ENCODE peak calls at places on chromosomes 12 and 14, in six cellular contexts. One of them, this sample, is unnamed.

GRCh38 chr12:121974026-121974985 is 47.4 kb upstream of the BCL7A start:
- DNase-seq in NCI-H446 treated with DMSO at 0.1 percent for 48 hours: no peak
- DNase-seq in EH: peak; percentile 16
- DNase-seq in sigmoid colon: no peak
- DNase-seq in Right ventricle myocardium superior: no peak
- DNase-seq in left lobe of liver: no peak
- DNase-seq in this sample: no peak

GRCh38 chr12:19288161-19288560 is 151.1 kb upstream of the AEBP2 start:
- DNase-seq in EH: no peak
- DNase-seq in left lobe of liver: no peak
- DNase-seq in NCI-H446 treated with DMSO at 0.1 percent for 48 hours: no peak
- DNase-seq in sigmoid colon: no peak
- DNase-seq in Right ventricle myocardium superior: no peak
- DNase-seq in this sample: no peak

GRCh38 chr12:51281202-51281924 is 11.1 kb upstream of the SMAGP start:
- DNase-seq in NCI-H446 treated with DMSO at 0.1 percent for 48 hours: no peak
- DNase-seq in sigmoid colon: no peak
- DNase-seq in left lobe of liver: no peak
- DNase-seq in EH: peak; percentile 66
- DNase-seq in Right ventricle myocardium superior: no peak
- DNase-seq in this sample: no peak

GRCh38 chr12:100857418-100857817 is 62.8 kb downstream of the ANO4 start:
- DNase-seq in NCI-H446 treated with DMSO at 0.1 percent for 48 hours: no peak
- DNase-seq in sigmoid colon: no peak
- DNase-seq in Right ventricle myocardium superior: no peak
- DNase-seq in EH: no peak
- DNase-seq in left lobe of liver: no peak
- DNase-seq in this sample: no peak

GRCh38 chr12:65055874-65056273 is 65.2 kb downstream of the WIF1 start:
- DNase-seq in left lobe of liver: no peak
- DNase-seq in NCI-H446 treated with DMSO at 0.1 percent for 48 hours: no peak
- DNase-seq in sigmoid colon: no peak
- DNase-seq in EH: no peak
- DNase-seq in Right ventricle myocardium superior: no peak
- DNase-seq in this sample: no peak

GRCh38 chr12:119486599-119487154 is 106.9 kb upstream of the TMEM233 start:
- DNase-seq in EH: no peak
- DNase-seq in left lobe of liver: no peak
- DNase-seq in Right ventricle myocardium superior: no peak
- DNase-seq in sigmoid colon: no peak
- DNase-seq in NCI-H446 treated with DMSO at 0.1 percent for 48 hours: no peak
- DNase-seq in this sample: no peak

GRCh38 chr12:89228466-89228865 is 123.8 kb downstream of the DUSP6 start:
- DNase-seq in sigmoid colon: no peak
- DNase-seq in EH: peak; percentile 22
- DNase-seq in Right ventricle myocardium superior: no peak
- DNase-seq in left lobe of liver: no peak
- DNase-seq in NCI-H446 treated with DMSO at 0.1 percent for 48 hours: no peak
- DNase-seq in this sample: no peak

GRCh38 chr14:78083837-78084236 is 86.3 kb upstream of the NRXN3 start:
- DNase-seq in sigmoid colon: no peak
- DNase-seq in EH: no peak
- DNase-seq in NCI-H446 treated with DMSO at 0.1 percent for 48 hours: no peak
- DNase-seq in left lobe of liver: no peak
- DNase-seq in Right ventricle myocardium superior: no peak
- DNase-seq in this sample: no peak

GRCh38 chr12:38886064-38886463 is 19.3 kb downstream of the CPNE8 start:
- DNase-seq in Right ventricle myocardium superior: peak; percentile 52
- DNase-seq in left lobe of liver: no peak
- DNase-seq in NCI-H446 treated with DMSO at 0.1 percent for 48 hours: no peak
- DNase-seq in sigmoid colon: no peak
- DNase-seq in EH: peak; percentile 15
- DNase-seq in this sample: no peak

GRCh38 chr12:57755454-57756372 is 810 bp downstream of the MARCHF9 start:
- DNase-seq in Right ventricle myocardium superior: no peak
- DNase-seq in sigmoid colon: peak; percentile 66
- DNase-seq in EH: no peak
- DNase-seq in left lobe of liver: peak; percentile 65
- DNase-seq in NCI-H446 treated with DMSO at 0.1 percent for 48 hours: no peak
- DNase-seq in this sample: no peak

GRCh38 chr14:99252940-99253868 is 18.8 kb downstream of the BCL11B start:
- DNase-seq in EH: no peak
- DNase-seq in sigmoid colon: no peak
- DNase-seq in NCI-H446 treated with DMSO at 0.1 percent for 48 hours: no peak
- DNase-seq in Right ventricle myocardium superior: no peak
- DNase-seq in left lobe of liver: no peak
- DNase-seq in this sample: peak; percentile 82

GRCh38 chr14:32702571-32702970 is 236.1 kb upstream of the NPAS3 start:
- DNase-seq in sigmoid colon: peak; percentile 76
- DNase-seq in left lobe of liver: no peak
- DNase-seq in Right ventricle myocardium superior: peak; percentile 63
- DNase-seq in NCI-H446 treated with DMSO at 0.1 percent for 48 hours: no peak
- DNase-seq in EH: peak; percentile 2
- DNase-seq in this sample: no peak

GRCh38 chr12:10339441-10339840 is 31.8 kb downstream of the KLRD1 start:
- DNase-seq in sigmoid colon: no peak
- DNase-seq in Right ventricle myocardium superior: no peak
- DNase-seq in left lobe of liver: no peak
- DNase-seq in EH: peak; percentile 68
- DNase-seq in NCI-H446 treated with DMSO at 0.1 percent for 48 hours: no peak
- DNase-seq in this sample: no peak

GRCh38 chr12:57889541-57889989 is 43.0 kb upstream of the CTDSP2 start:
- DNase-seq in Right ventricle myocardium superior: peak; percentile 87
- DNase-seq in EH: peak; percentile 79
- DNase-seq in NCI-H446 treated with DMSO at 0.1 percent for 48 hours: no peak
- DNase-seq in left lobe of liver: no peak
- DNase-seq in sigmoid colon: peak; percentile 91
- DNase-seq in this sample: no peak

GRCh38 chr14:100608064-100608463 is 20.8 kb upstream of the BEGAIN start:
- DNase-seq in Right ventricle myocardium superior: no peak
- DNase-seq in NCI-H446 treated with DMSO at 0.1 percent for 48 hours: no peak
- DNase-seq in sigmoid colon: no peak
- DNase-seq in left lobe of liver: no peak
- DNase-seq in EH: no peak
- DNase-seq in this sample: no peak

GRCh38 chr12:48334807-48335206 is 15.9 kb downstream of the ZNF641 start:
- DNase-seq in NCI-H446 treated with DMSO at 0.1 percent for 48 hours: no peak
- DNase-seq in EH: no peak
- DNase-seq in Right ventricle myocardium superior: no peak
- DNase-seq in sigmoid colon: no peak
- DNase-seq in left lobe of liver: no peak
- DNase-seq in this sample: no peak

GRCh38 chr12:8057839-8058238 is 8.3 kb downstream of the C3AR1 start:
- DNase-seq in Right ventricle myocardium superior: no peak
- DNase-seq in NCI-H446 treated with DMSO at 0.1 percent for 48 hours: no peak
- DNase-seq in EH: peak; percentile 53
- DNase-seq in sigmoid colon: no peak
- DNase-seq in left lobe of liver: no peak
- DNase-seq in this sample: no peak

GRCh38 chr14:64645220-64645891 is 58.9 kb upstream of the PLEKHG3 start:
- DNase-seq in NCI-H446 treated with DMSO at 0.1 percent for 48 hours: no peak
- DNase-seq in sigmoid colon: peak; percentile 86
- DNase-seq in EH: peak; percentile 100
- DNase-seq in left lobe of liver: no peak
- DNase-seq in Right ventricle myocardium superior: no peak
- DNase-seq in this sample: no peak

GRCh38 chr14:90522585-90523191 is 125.9 kb downstream of the CALM1 start:
- DNase-seq in left lobe of liver: no peak
- DNase-seq in NCI-H446 treated with DMSO at 0.1 percent for 48 hours: peak; percentile 83
- DNase-seq in EH: peak; percentile 31
- DNase-seq in sigmoid colon: peak; percentile 95
- DNase-seq in Right ventricle myocardium superior: peak; percentile 55
- DNase-seq in this sample: no peak

GRCh38 chr12:63994704-63995103 is 150.2 kb downstream of the SRGAP1 start:
- DNase-seq in NCI-H446 treated with DMSO at 0.1 percent for 48 hours: peak; percentile 67
- DNase-seq in sigmoid colon: no peak
- DNase-seq in EH: peak; percentile 40
- DNase-seq in Right ventricle myocardium superior: no peak
- DNase-seq in left lobe of liver: no peak
- DNase-seq in this sample: no peak

GRCh38 chr12:110688446-110689001 is 391 bp downstream of the HVCN1 start:
- DNase-seq in NCI-H446 treated with DMSO at 0.1 percent for 48 hours: no peak
- DNase-seq in EH: no peak
- DNase-seq in sigmoid colon: no peak
- DNase-seq in Right ventricle myocardium superior: no peak
- DNase-seq in left lobe of liver: no peak
- DNase-seq in this sample: no peak

GRCh38 chr12:57241556-57242310 is 9.3 kb downstream of the STAC3 start:
- DNase-seq in sigmoid colon: peak; percentile 65
- DNase-seq in Right ventricle myocardium superior: no peak
- DNase-seq in left lobe of liver: no peak
- DNase-seq in EH: no peak
- DNase-seq in NCI-H446 treated with DMSO at 0.1 percent for 48 hours: no peak
- DNase-seq in this sample: no peak

GRCh38 chr14:37584211-37585100 is 10.6 kb downstream of the FOXA1 start:
- DNase-seq in Right ventricle myocardium superior: no peak
- DNase-seq in left lobe of liver: peak; percentile 80
- DNase-seq in sigmoid colon: no peak
- DNase-seq in EH: no peak
- DNase-seq in NCI-H446 treated with DMSO at 0.1 percent for 48 hours: no peak
- DNase-seq in this sample: no peak

GRCh38 chr12:124457287-124458219 is 109.9 kb downstream of the NCOR2 start:
- DNase-seq in left lobe of liver: no peak
- DNase-seq in sigmoid colon: peak; percentile 95
- DNase-seq in Right ventricle myocardium superior: peak; percentile 90
- DNase-seq in NCI-H446 treated with DMSO at 0.1 percent for 48 hours: no peak
- DNase-seq in EH: peak; percentile 91
- DNase-seq in this sample: peak; percentile 40

GRCh38 chr12:98830657-98831056 is 185.6 kb downstream of the APAF1 start:
- DNase-seq in EH: no peak
- DNase-seq in left lobe of liver: no peak
- DNase-seq in sigmoid colon: no peak
- DNase-seq in Right ventricle myocardium superior: no peak
- DNase-seq in NCI-H446 treated with DMSO at 0.1 percent for 48 hours: no peak
- DNase-seq in this sample: no peak

GRCh38 chr12:13362260-13362841 is 165.8 kb downstream of the EMP1 start:
- DNase-seq in NCI-H446 treated with DMSO at 0.1 percent for 48 hours: peak; percentile 32
- DNase-seq in left lobe of liver: peak; percentile 79
- DNase-seq in EH: peak; percentile 63
- DNase-seq in Right ventricle myocardium superior: peak; percentile 59
- DNase-seq in sigmoid colon: peak; percentile 71
- DNase-seq in this sample: no peak

GRCh38 chr12:132311201-132311915 is 18.0 kb downstream of the GALNT9 start:
- DNase-seq in NCI-H446 treated with DMSO at 0.1 percent for 48 hours: no peak
- DNase-seq in sigmoid colon: peak; percentile 65
- DNase-seq in EH: no peak
- DNase-seq in Right ventricle myocardium superior: peak; percentile 19
- DNase-seq in left lobe of liver: no peak
- DNase-seq in this sample: peak; percentile 53

GRCh38 chr12:119036878-119037493 is 55.6 kb downstream of the SRRM4 start:
- DNase-seq in Right ventricle myocardium superior: no peak
- DNase-seq in left lobe of liver: peak; percentile 46
- DNase-seq in EH: peak; percentile 16
- DNase-seq in NCI-H446 treated with DMSO at 0.1 percent for 48 hours: no peak
- DNase-seq in sigmoid colon: no peak
- DNase-seq in this sample: no peak